ENCODE peak calls at places on chromosome 7, in eight cellular contexts. One of them, this sample, is unnamed.

GRCh38 chr7:151436446-151437162 is 3.3 kb downstream of the CRYGN start:
- DNase-seq in WTC11: no peak
- DNase-seq in left ventricle myocardium inferior: no peak
- DNase-seq in amygdala: no peak
- DNase-seq in neural crest cell: no peak
- DNase-seq in activated naive CD4-positive, alpha-beta T cell treated with anti-CD3 and anti-CD28 coated beads, Interleukin-2, amount 50 U/mL, for 16 hours: no peak
- DNase-seq in naive B cell: no peak
- DNase-seq in CD8-positive, alpha-beta T cell: no peak
- DNase-seq in this sample: no peak

GRCh38 chr7:142345817-142346216 is 88.0 kb upstream of the PRSS58 start:
- DNase-seq in WTC11: no peak
- DNase-seq in amygdala: no peak
- DNase-seq in left ventricle myocardium inferior: no peak
- DNase-seq in naive B cell: no peak
- DNase-seq in neural crest cell: no peak
- DNase-seq in activated naive CD4-positive, alpha-beta T cell treated with anti-CD3 and anti-CD28 coated beads, Interleukin-2, amount 50 U/mL, for 16 hours: no peak
- DNase-seq in CD8-positive, alpha-beta T cell: peak; percentile 51
- DNase-seq in this sample: no peak

GRCh38 chr7:17677408-17677807 is 262.9 kb downstream of the SNX13 start:
- DNase-seq in naive B cell: no peak
- DNase-seq in neural crest cell: no peak
- DNase-seq in left ventricle myocardium inferior: no peak
- DNase-seq in amygdala: no peak
- DNase-seq in activated naive CD4-positive, alpha-beta T cell treated with anti-CD3 and anti-CD28 coated beads, Interleukin-2, amount 50 U/mL, for 16 hours: no peak
- DNase-seq in WTC11: no peak
- DNase-seq in CD8-positive, alpha-beta T cell: no peak
- DNase-seq in this sample: no peak

GRCh38 chr7:34011711-34012110 is 106.4 kb downstream of the BMPER start:
- DNase-seq in amygdala: no peak
- DNase-seq in neural crest cell: no peak
- DNase-seq in WTC11: no peak
- DNase-seq in left ventricle myocardium inferior: no peak
- DNase-seq in CD8-positive, alpha-beta T cell: no peak
- DNase-seq in activated naive CD4-positive, alpha-beta T cell treated with anti-CD3 and anti-CD28 coated beads, Interleukin-2, amount 50 U/mL, for 16 hours: no peak
- DNase-seq in naive B cell: no peak
- DNase-seq in this sample: no peak

GRCh38 chr7:75854233-75854632 is 24.6 kb upstream of the RHBDD2 start:
- DNase-seq in CD8-positive, alpha-beta T cell: no peak
- DNase-seq in left ventricle myocardium inferior: no peak
- DNase-seq in neural crest cell: no peak
- DNase-seq in WTC11: no peak
- DNase-seq in amygdala: no peak
- DNase-seq in activated naive CD4-positive, alpha-beta T cell treated with anti-CD3 and anti-CD28 coated beads, Interleukin-2, amount 50 U/mL, for 16 hours: no peak
- DNase-seq in naive B cell: no peak
- DNase-seq in this sample: no peak

GRCh38 chr7:82036146-82036886 is 266.5 kb upstream of the HGF start:
- DNase-seq in WTC11: no peak
- DNase-seq in activated naive CD4-positive, alpha-beta T cell treated with anti-CD3 and anti-CD28 coated beads, Interleukin-2, amount 50 U/mL, for 16 hours: no peak
- DNase-seq in CD8-positive, alpha-beta T cell: no peak
- DNase-seq in neural crest cell: no peak
- DNase-seq in left ventricle myocardium inferior: no peak
- DNase-seq in amygdala: no peak
- DNase-seq in naive B cell: no peak
- DNase-seq in this sample: no peak

GRCh38 chr7:45598697-45599520 is 24.7 kb downstream of the ADCY1 start:
- DNase-seq in amygdala: no peak
- DNase-seq in naive B cell: no peak
- DNase-seq in left ventricle myocardium inferior: no peak
- DNase-seq in WTC11: no peak
- DNase-seq in CD8-positive, alpha-beta T cell: no peak
- DNase-seq in neural crest cell: peak; percentile 1
- DNase-seq in activated naive CD4-positive, alpha-beta T cell treated with anti-CD3 and anti-CD28 coated beads, Interleukin-2, amount 50 U/mL, for 16 hours: no peak
- DNase-seq in this sample: no peak

GRCh38 chr7:44382459-44383300 is 57.3 kb upstream of the CAMK2B start:
- DNase-seq in amygdala: peak; percentile 51
- DNase-seq in neural crest cell: no peak
- DNase-seq in activated naive CD4-positive, alpha-beta T cell treated with anti-CD3 and anti-CD28 coated beads, Interleukin-2, amount 50 U/mL, for 16 hours: no peak
- DNase-seq in left ventricle myocardium inferior: no peak
- DNase-seq in CD8-positive, alpha-beta T cell: no peak
- DNase-seq in naive B cell: no peak
- DNase-seq in WTC11: no peak
- DNase-seq in this sample: no peak

GRCh38 chr7:104252409-104253134 is 44.8 kb upstream of the ORC5 start:
- DNase-seq in activated naive CD4-positive, alpha-beta T cell treated with anti-CD3 and anti-CD28 coated beads, Interleukin-2, amount 50 U/mL, for 16 hours: no peak
- DNase-seq in neural crest cell: no peak
- DNase-seq in amygdala: no peak
- DNase-seq in CD8-positive, alpha-beta T cell: no peak
- DNase-seq in left ventricle myocardium inferior: no peak
- DNase-seq in naive B cell: no peak
- DNase-seq in WTC11: no peak
- DNase-seq in this sample: no peak

GRCh38 chr7:51028128-51028830 is 245.6 kb upstream of the GRB10 start:
- DNase-seq in amygdala: no peak
- DNase-seq in activated naive CD4-positive, alpha-beta T cell treated with anti-CD3 and anti-CD28 coated beads, Interleukin-2, amount 50 U/mL, for 16 hours: no peak
- DNase-seq in left ventricle myocardium inferior: no peak
- DNase-seq in CD8-positive, alpha-beta T cell: no peak
- DNase-seq in neural crest cell: no peak
- DNase-seq in naive B cell: no peak
- DNase-seq in WTC11: no peak
- DNase-seq in this sample: no peak

GRCh38 chr7:15561840-15562239 is at the start of gene AGMO:
- DNase-seq in activated naive CD4-positive, alpha-beta T cell treated with anti-CD3 and anti-CD28 coated beads, Interleukin-2, amount 50 U/mL, for 16 hours: no peak
- DNase-seq in left ventricle myocardium inferior: peak; percentile 71
- DNase-seq in CD8-positive, alpha-beta T cell: no peak
- DNase-seq in naive B cell: no peak
- DNase-seq in neural crest cell: no peak
- DNase-seq in WTC11: no peak
- DNase-seq in amygdala: peak; percentile 51
- DNase-seq in this sample: peak; percentile 21

GRCh38 chr7:24457215-24457549 is 116.1 kb upstream of the PALS2 start:
- DNase-seq in naive B cell: no peak
- DNase-seq in activated naive CD4-positive, alpha-beta T cell treated with anti-CD3 and anti-CD28 coated beads, Interleukin-2, amount 50 U/mL, for 16 hours: no peak
- DNase-seq in WTC11: no peak
- DNase-seq in neural crest cell: no peak
- DNase-seq in CD8-positive, alpha-beta T cell: no peak
- DNase-seq in left ventricle myocardium inferior: no peak
- DNase-seq in amygdala: no peak
- DNase-seq in this sample: no peak

GRCh38 chr7:83021032-83021431 is 141.7 kb downstream of the PCLO start:
- DNase-seq in naive B cell: no peak
- DNase-seq in neural crest cell: no peak
- DNase-seq in amygdala: no peak
- DNase-seq in CD8-positive, alpha-beta T cell: no peak
- DNase-seq in WTC11: no peak
- DNase-seq in activated naive CD4-positive, alpha-beta T cell treated with anti-CD3 and anti-CD28 coated beads, Interleukin-2, amount 50 U/mL, for 16 hours: no peak
- DNase-seq in left ventricle myocardium inferior: no peak
- DNase-seq in this sample: no peak

GRCh38 chr7:105647591-105647990 is 66.3 kb upstream of the EFCAB10 start:
- DNase-seq in neural crest cell: no peak
- DNase-seq in CD8-positive, alpha-beta T cell: no peak
- DNase-seq in naive B cell: no peak
- DNase-seq in activated naive CD4-positive, alpha-beta T cell treated with anti-CD3 and anti-CD28 coated beads, Interleukin-2, amount 50 U/mL, for 16 hours: no peak
- DNase-seq in amygdala: no peak
- DNase-seq in WTC11: no peak
- DNase-seq in left ventricle myocardium inferior: no peak
- DNase-seq in this sample: peak; percentile 61

GRCh38 chr7:45716380-45717203 is 142.4 kb downstream of the ADCY1 start:
- DNase-seq in amygdala: no peak
- DNase-seq in WTC11: no peak
- DNase-seq in neural crest cell: no peak
- DNase-seq in CD8-positive, alpha-beta T cell: no peak
- DNase-seq in activated naive CD4-positive, alpha-beta T cell treated with anti-CD3 and anti-CD28 coated beads, Interleukin-2, amount 50 U/mL, for 16 hours: no peak
- DNase-seq in left ventricle myocardium inferior: peak; percentile 53
- DNase-seq in naive B cell: no peak
- DNase-seq in this sample: no peak

GRCh38 chr7:77258014-77258413 is 58.4 kb upstream of the FGL2 start:
- DNase-seq in amygdala: no peak
- DNase-seq in activated naive CD4-positive, alpha-beta T cell treated with anti-CD3 and anti-CD28 coated beads, Interleukin-2, amount 50 U/mL, for 16 hours: no peak
- DNase-seq in WTC11: no peak
- DNase-seq in left ventricle myocardium inferior: no peak
- DNase-seq in naive B cell: no peak
- DNase-seq in CD8-positive, alpha-beta T cell: no peak
- DNase-seq in neural crest cell: no peak
- DNase-seq in this sample: peak; percentile 6

GRCh38 chr7:69880848-69881247 is 282.6 kb downstream of the AUTS2 start:
- DNase-seq in left ventricle myocardium inferior: no peak
- DNase-seq in naive B cell: no peak
- DNase-seq in WTC11: no peak
- DNase-seq in neural crest cell: no peak
- DNase-seq in amygdala: no peak
- DNase-seq in CD8-positive, alpha-beta T cell: no peak
- DNase-seq in activated naive CD4-positive, alpha-beta T cell treated with anti-CD3 and anti-CD28 coated beads, Interleukin-2, amount 50 U/mL, for 16 hours: no peak
- DNase-seq in this sample: no peak

GRCh38 chr7:157784114-157784835 is 447.5 kb downstream of the DNAJB6 start:
- DNase-seq in naive B cell: no peak
- DNase-seq in neural crest cell: no peak
- DNase-seq in CD8-positive, alpha-beta T cell: no peak
- DNase-seq in left ventricle myocardium inferior: no peak
- DNase-seq in activated naive CD4-positive, alpha-beta T cell treated with anti-CD3 and anti-CD28 coated beads, Interleukin-2, amount 50 U/mL, for 16 hours: peak; percentile 8
- DNase-seq in WTC11: no peak
- DNase-seq in amygdala: no peak
- DNase-seq in this sample: no peak

GRCh38 chr7:22386865-22387264 is 29.9 kb upstream of the RAPGEF5 start:
- DNase-seq in left ventricle myocardium inferior: no peak
- DNase-seq in WTC11: no peak
- DNase-seq in neural crest cell: no peak
- DNase-seq in activated naive CD4-positive, alpha-beta T cell treated with anti-CD3 and anti-CD28 coated beads, Interleukin-2, amount 50 U/mL, for 16 hours: no peak
- DNase-seq in CD8-positive, alpha-beta T cell: no peak
- DNase-seq in amygdala: no peak
- DNase-seq in naive B cell: no peak
- DNase-seq in this sample: no peak

GRCh38 chr7:17038783-17039170 is 157.0 kb upstream of the AGR3 start:
- DNase-seq in neural crest cell: no peak
- DNase-seq in WTC11: no peak
- DNase-seq in activated naive CD4-positive, alpha-beta T cell treated with anti-CD3 and anti-CD28 coated beads, Interleukin-2, amount 50 U/mL, for 16 hours: no peak
- DNase-seq in amygdala: no peak
- DNase-seq in left ventricle myocardium inferior: no peak
- DNase-seq in CD8-positive, alpha-beta T cell: no peak
- DNase-seq in naive B cell: no peak
- DNase-seq in this sample: no peak

GRCh38 chr7:4103352-4104091 is 578.6 kb upstream of the FOXK1 start:
- DNase-seq in neural crest cell: no peak
- DNase-seq in naive B cell: no peak
- DNase-seq in activated naive CD4-positive, alpha-beta T cell treated with anti-CD3 and anti-CD28 coated beads, Interleukin-2, amount 50 U/mL, for 16 hours: no peak
- DNase-seq in amygdala: no peak
- DNase-seq in left ventricle myocardium inferior: no peak
- DNase-seq in WTC11: no peak
- DNase-seq in CD8-positive, alpha-beta T cell: no peak
- DNase-seq in this sample: peak; percentile 8

GRCh38 chr7:73893342-73894101 is 32.6 kb downstream of the TMEM270 start:
- DNase-seq in activated naive CD4-positive, alpha-beta T cell treated with anti-CD3 and anti-CD28 coated beads, Interleukin-2, amount 50 U/mL, for 16 hours: no peak
- DNase-seq in WTC11: no peak
- DNase-seq in CD8-positive, alpha-beta T cell: no peak
- DNase-seq in left ventricle myocardium inferior: peak; percentile 85
- DNase-seq in naive B cell: no peak
- DNase-seq in amygdala: peak; percentile 16
- DNase-seq in neural crest cell: no peak
- DNase-seq in this sample: peak; percentile 62

GRCh38 chr7:5528071-5528814 is 104.6 kb upstream of the TNRC18 start:
- DNase-seq in amygdala: peak; percentile 30
- DNase-seq in neural crest cell: no peak
- DNase-seq in WTC11: no peak
- DNase-seq in CD8-positive, alpha-beta T cell: peak; percentile 22
- DNase-seq in left ventricle myocardium inferior: peak; percentile 46
- DNase-seq in activated naive CD4-positive, alpha-beta T cell treated with anti-CD3 and anti-CD28 coated beads, Interleukin-2, amount 50 U/mL, for 16 hours: no peak
- DNase-seq in naive B cell: no peak
- DNase-seq in this sample: no peak

GRCh38 chr7:20220824-20221547 is 3.8 kb upstream of the MACC1 start:
- DNase-seq in amygdala: no peak
- DNase-seq in WTC11: no peak
- DNase-seq in neural crest cell: no peak
- DNase-seq in naive B cell: no peak
- DNase-seq in left ventricle myocardium inferior: no peak
- DNase-seq in CD8-positive, alpha-beta T cell: no peak
- DNase-seq in activated naive CD4-positive, alpha-beta T cell treated with anti-CD3 and anti-CD28 coated beads, Interleukin-2, amount 50 U/mL, for 16 hours: no peak
- DNase-seq in this sample: no peak

GRCh38 chr7:94449151-94449725 is 54.5 kb downstream of the COL1A2 start:
- DNase-seq in activated naive CD4-positive, alpha-beta T cell treated with anti-CD3 and anti-CD28 coated beads, Interleukin-2, amount 50 U/mL, for 16 hours: no peak
- DNase-seq in WTC11: no peak
- DNase-seq in neural crest cell: no peak
- DNase-seq in left ventricle myocardium inferior: no peak
- DNase-seq in amygdala: no peak
- DNase-seq in CD8-positive, alpha-beta T cell: no peak
- DNase-seq in naive B cell: peak; percentile 25
- DNase-seq in this sample: peak; percentile 80

GRCh38 chr7:135100856-135101255 is 47.0 kb upstream of the TMEM140 start:
- DNase-seq in amygdala: no peak
- DNase-seq in CD8-positive, alpha-beta T cell: no peak
- DNase-seq in WTC11: no peak
- DNase-seq in left ventricle myocardium inferior: no peak
- DNase-seq in naive B cell: no peak
- DNase-seq in neural crest cell: no peak
- DNase-seq in activated naive CD4-positive, alpha-beta T cell treated with anti-CD3 and anti-CD28 coated beads, Interleukin-2, amount 50 U/mL, for 16 hours: no peak
- DNase-seq in this sample: no peak

GRCh38 chr7:85030893-85031292 is 156.0 kb downstream of the SEMA3D start:
- DNase-seq in left ventricle myocardium inferior: no peak
- DNase-seq in naive B cell: peak; percentile 11
- DNase-seq in CD8-positive, alpha-beta T cell: no peak
- DNase-seq in amygdala: no peak
- DNase-seq in neural crest cell: no peak
- DNase-seq in WTC11: no peak
- DNase-seq in activated naive CD4-positive, alpha-beta T cell treated with anti-CD3 and anti-CD28 coated beads, Interleukin-2, amount 50 U/mL, for 16 hours: no peak
- DNase-seq in this sample: peak; percentile 39

This sample was measured in NCI-H2171 treated with DMSO at 0.1 percent for 48 hours.